ENCODE peak calls at places on chromosomes 12 and 14, in nine cellular contexts. I, D, Y, V, B, Z, W, E and F are unnamed samples.

GRCh38 chr14:104394606-104394910 is 185.0 kb upstream of the C14orf180 start:
- DNase-seq in I (no peak), D (no peak), Y (peak), V (no peak), B (no peak), Z (no peak), W (no peak), E (no peak), F (peak)

GRCh38 chr14:81406863-81407262 is 6.7 kb upstream of the STON2 start:
- DNase-seq in I (no peak), D (peak), Y (no peak), V (no peak), B (no peak), Z (peak), W (peak), E (no peak), F (no peak)

GRCh38 chr12:55929306-55929791 is 1.6 kb upstream of the DGKA start:
- DNase-seq in I (no peak), D (no peak), Y (no peak), V (no peak), B (no peak), Z (no peak), W (peak), E (no peak), F (peak)

GRCh38 chr14:99562848-99563748 is 40.9 kb downstream of the CCDC85C start:
- DNase-seq in I (peak), D (peak), Y (peak), V (peak), B (peak), Z (no peak), W (peak), E (peak), F (no peak)

GRCh38 chr12:67077617-67078016 is 191.5 kb upstream of the CAND1 start:
- DNase-seq in I (no peak), D (peak), Y (no peak), V (no peak), B (no peak), Z (peak), W (no peak), E (no peak), F (no peak)

GRCh38 chr12:105775351-105775750 is 363.4 kb downstream of the NUAK1 start:
- DNase-seq in I (peak), D (peak), Y (no peak), V (no peak), B (no peak), Z (peak), W (no peak), E (no peak), F (no peak)

GRCh38 chr12:3337944-3338343 is 153.1 kb upstream of the PRMT8 start:
- DNase-seq in I (no peak), D (no peak), Y (no peak), V (no peak), B (no peak), Z (no peak), W (no peak), E (no peak), F (no peak)

GRCh38 chr12:50637870-50638481 is 125.9 kb upstream of the ATF1 start:
- DNase-seq in I (peak), D (peak), Y (no peak), V (no peak), B (no peak), Z (peak), W (no peak), E (peak), F (peak)

GRCh38 chr12:39145175-39145999 is 240.0 kb upstream of the CPNE8 start:
- DNase-seq in I (no peak), D (no peak), Y (no peak), V (peak), B (peak), Z (peak), W (no peak), E (peak), F (no peak)

GRCh38 chr12:31324845-31325523 is 966 bp downstream of the SINHCAF start:
- DNase-seq in I (peak), D (peak), Y (peak), V (peak), B (no peak), Z (peak), W (peak), E (peak), F (peak)

GRCh38 chr12:45974171-45974719 is 16.1 kb downstream of the SCAF11 start:
- DNase-seq in I (no peak), D (no peak), Y (no peak), V (no peak), B (no peak), Z (no peak), W (no peak), E (no peak), F (no peak)

GRCh38 chr12:2639020-2639298 is 155.8 kb upstream of the FKBP4 start:
- DNase-seq in I (no peak), D (no peak), Y (no peak), V (no peak), B (no peak), Z (no peak), W (no peak), E (no peak), F (no peak)

GRCh38 chr12:132729541-132730320 is 19.1 kb downstream of the PGAM5 start:
- DNase-seq in I (no peak), D (no peak), Y (no peak), V (peak), B (no peak), Z (no peak), W (no peak), E (no peak), F (no peak)

GRCh38 chr12:50246873-50247612 is 36.3 kb downstream of the LIMA1 start:
- DNase-seq in I (peak), D (peak), Y (peak), V (no peak), B (peak), Z (peak), W (peak), E (no peak), F (peak)

GRCh38 chr14:78104130-78104529 is 66.0 kb upstream of the NRXN3 start:
- DNase-seq in I (no peak), D (no peak), Y (no peak), V (no peak), B (no peak), Z (no peak), W (no peak), E (no peak), F (no peak)

GRCh38 chr12:121123488-121123887 is 9.2 kb upstream of the P2RX7 start:
- DNase-seq in I (no peak), D (no peak), Y (no peak), V (no peak), B (no peak), Z (no peak), W (no peak), E (no peak), F (no peak)

GRCh38 chr14:104659764-104660523 is 29.5 kb upstream of the INF2 start:
- DNase-seq in I (no peak), D (no peak), Y (peak), V (no peak), B (no peak), Z (no peak), W (no peak), E (no peak), F (peak)

GRCh38 chr12:26520154-26520553 is 312.8 kb downstream of the ITPR2 start:
- DNase-seq in I (no peak), D (no peak), Y (no peak), V (no peak), B (no peak), Z (no peak), W (no peak), E (no peak), F (no peak)

GRCh38 chr14:39381366-39381765 is 50.9 kb downstream of the FBXO33 start:
- DNase-seq in I (no peak), D (no peak), Y (no peak), V (no peak), B (peak), Z (no peak), W (no peak), E (no peak), F (no peak)

GRCh38 chr14:49621114-49621881 is 699 bp downstream of the MGAT2 start:
- DNase-seq in I (peak), D (peak), Y (peak), V (peak), B (peak), Z (no peak), W (peak), E (peak), F (peak)

GRCh38 chr14:99910337-99911268 is 117.4 kb downstream of the EML1 start:
- DNase-seq in I (no peak), D (peak), Y (no peak), V (no peak), B (no peak), Z (peak), W (no peak), E (peak), F (no peak)

GRCh38 chr12:5081016-5081415 is 37.3 kb downstream of the KCNA5 start:
- DNase-seq in I (no peak), D (no peak), Y (no peak), V (no peak), B (no peak), Z (no peak), W (no peak), E (peak), F (no peak)

GRCh38 chr12:110005319-110005973 is 6.2 kb downstream of the ANKRD13A start:
- DNase-seq in I (no peak), D (no peak), Y (no peak), V (no peak), B (no peak), Z (no peak), W (no peak), E (no peak), F (no peak)

GRCh38 chr12:118327381-118327780 is 45.3 kb downstream of the TAOK3 start:
- DNase-seq in I (no peak), D (no peak), Y (no peak), V (no peak), B (no peak), Z (no peak), W (no peak), E (no peak), F (no peak)

GRCh38 chr12:63228853-63229252 is 77.9 kb upstream of the AVPR1A start:
- DNase-seq in I (no peak), D (no peak), Y (no peak), V (no peak), B (no peak), Z (no peak), W (no peak), E (no peak), F (no peak)

GRCh38 chr14:34470319-34470718 is 8.3 kb upstream of the SPTSSA start:
- DNase-seq in I (no peak), D (no peak), Y (no peak), V (no peak), B (no peak), Z (no peak), W (no peak), E (no peak), F (no peak)

GRCh38 chr12:115898670-115899069 is 378.8 kb downstream of the MED13L start:
- DNase-seq in I (no peak), D (no peak), Y (no peak), V (no peak), B (no peak), Z (no peak), W (no peak), E (no peak), F (no peak)
- TF ChIP-seq CTCF in I (no peak), D (no peak), Y (no peak), V (no peak), B (no peak), Z (no peak), W (no peak), E (no peak), F (peak)

DNA sequence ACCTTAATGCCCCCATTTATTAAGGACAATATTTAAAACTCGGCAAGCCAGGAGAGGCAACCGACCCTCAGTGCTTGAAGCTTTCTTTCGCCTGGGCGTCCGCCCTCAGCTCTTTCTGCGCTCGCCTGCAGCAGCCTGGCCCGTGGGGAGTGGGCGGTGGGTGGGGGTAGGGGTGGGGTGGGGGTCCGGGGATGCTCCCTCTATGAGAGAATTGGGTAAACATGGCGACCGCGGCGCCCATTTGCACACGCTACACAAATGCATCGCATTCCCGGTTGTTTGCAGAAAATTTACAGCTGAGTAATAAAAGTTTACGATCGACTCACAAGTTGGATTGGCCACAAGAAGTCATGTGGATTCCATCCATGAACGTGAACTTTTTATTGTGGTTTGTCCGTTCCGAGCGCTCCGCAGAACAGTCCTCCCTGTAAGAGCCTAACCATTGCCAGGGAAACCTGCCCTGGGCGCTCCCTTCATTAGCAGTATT is 7.7 kb downstream of the HOXC8 start:
- DNase-seq in I (no peak), D (no peak), Y (no peak), V (no peak), B (no peak), Z (no peak), W (no peak), E (no peak), F (no peak)
- H3K4me3 ChIP-seq in I (no peak), D (no peak), Y (peak), V (no peak), B (peak), Z (no peak), W (peak), E (no peak), F (no peak)

DNA sequence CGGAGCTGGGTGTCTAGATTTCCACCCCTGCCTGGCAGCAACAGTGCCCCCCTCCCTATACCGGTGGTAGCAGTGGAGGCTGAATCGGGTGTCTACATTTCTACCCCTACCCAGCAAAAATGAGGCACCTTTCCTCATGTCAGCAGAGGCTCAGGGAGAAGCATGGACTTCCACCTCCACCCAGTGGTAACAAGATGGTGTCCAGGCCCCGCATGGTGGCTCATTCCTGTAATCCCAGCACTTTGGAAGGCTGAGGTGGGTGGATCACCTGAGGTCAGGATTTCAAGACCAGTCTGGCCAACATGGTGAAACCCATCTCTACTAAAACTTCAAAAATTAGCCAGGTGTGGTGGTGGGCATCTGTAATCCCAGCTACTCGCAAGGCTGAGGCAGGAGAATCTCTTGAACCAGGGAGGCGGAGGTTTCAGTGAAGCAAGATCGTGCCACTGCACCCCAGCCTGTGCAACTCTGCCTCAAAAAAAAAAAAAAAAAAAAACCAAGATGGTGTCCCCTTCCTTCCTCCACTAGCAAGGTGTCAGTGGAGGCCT is 35.5 kb upstream of the OR5AU1 start:
- DNase-seq in I (no peak), D (no peak), Y (no peak), V (no peak), B (no peak), Z (no peak), W (no peak), E (no peak), F (no peak)
- TF ChIP-seq CTCF in I (no peak), D (no peak), Y (no peak), V (no peak), B (no peak), Z (no peak), W (no peak), E (no peak), F (no peak)

DNA sequence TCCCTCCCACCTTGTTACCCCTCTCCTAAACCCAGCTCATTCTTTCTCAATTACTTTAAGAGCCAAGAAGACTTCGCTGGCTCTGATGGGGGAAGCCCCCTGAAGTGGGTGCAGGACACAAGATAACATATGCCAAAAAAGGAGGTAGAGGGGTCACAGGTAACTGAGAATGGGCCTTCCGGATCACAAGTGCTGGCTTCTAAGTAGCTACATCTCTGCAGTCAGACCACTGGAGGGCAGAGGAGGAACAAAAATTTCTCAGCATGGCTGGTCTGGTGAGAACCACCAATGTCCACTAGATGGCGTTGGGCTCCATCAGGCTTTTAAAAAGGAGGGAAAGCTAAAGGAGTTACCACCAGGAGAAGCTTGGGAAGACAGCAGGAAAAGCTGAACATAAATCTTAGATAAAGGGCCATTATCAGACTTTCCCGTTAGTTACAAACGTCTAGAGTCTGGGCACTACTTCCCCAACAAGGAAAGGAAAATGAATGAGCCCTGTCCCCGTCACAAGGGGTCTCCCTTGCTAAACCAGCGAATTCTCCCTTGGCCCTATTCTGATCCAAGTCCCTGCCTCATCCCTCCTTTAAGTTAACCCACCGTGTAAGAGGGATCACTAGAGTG is 11.6 kb upstream of the CDH24 start:
- DNase-seq in I (peak), D (peak), Y (peak), V (no peak), B (peak), Z (peak), W (peak), E (peak), F (no peak)
- H3K4me3 ChIP-seq in I (no peak), D (peak), Y (no peak), V (no peak), B (no peak), Z (no peak), W (no peak), E (peak), F (no peak)

GRCh38 chr14:91313852-91314251 is 69.3 kb upstream of the GPR68 start:
- DNase-seq in I (no peak), D (no peak), Y (no peak), V (no peak), B (no peak), Z (no peak), W (no peak), E (no peak), F (no peak)

GRCh38 chr14:91316761-91317160 is 72.3 kb upstream of the GPR68 start:
- DNase-seq in I (no peak), D (no peak), Y (no peak), V (no peak), B (no peak), Z (no peak), W (no peak), E (no peak), F (no peak)

GRCh38 chr14:91313154-91313850 is 68.8 kb upstream of the GPR68 start:
- DNase-seq in I (no peak), D (no peak), Y (no peak), V (no peak), B (no peak), Z (no peak), W (no peak), E (no peak), F (no peak)

GRCh38 chr14:91317381-91318313 is 73.1 kb upstream of the GPR68 start:
- DNase-seq in I (peak), D (no peak), Y (no peak), V (peak), B (peak), Z (peak), W (peak), E (no peak), F (peak)

GRCh38 chr14:91315844-91316267 is 71.4 kb upstream of the GPR68 start:
- DNase-seq in I (no peak), D (no peak), Y (no peak), V (no peak), B (no peak), Z (no peak), W (no peak), E (no peak), F (peak)
- TF ChIP-seq CTCF in I (no peak), D (no peak), Y (no peak), V (no peak), B (no peak), Z (no peak), W (no peak), E (no peak), F (peak)

GRCh38 chr14:69484444-69485113 is at the start of gene PLEKHD1:
- DNase-seq in I (no peak), D (no peak), Y (no peak), V (peak), B (no peak), Z (peak), W (no peak), E (peak), F (no peak)
- H3K4me3 ChIP-seq in I (no peak), D (peak), Y (peak), V (peak), B (peak), Z (peak), W (peak), E (peak), F (no peak)

GRCh38 chr12:6369916-6370575 is 5.3 kb downstream of the SCNN1A start:
- DNase-seq in I (no peak), D (no peak), Y (no peak), V (peak), B (no peak), Z (no peak), W (no peak), E (no peak), F (no peak)

GRCh38 chr12:6367969-6368892 is 7.1 kb downstream of the SCNN1A start:
- DNase-seq in I (no peak), D (no peak), Y (no peak), V (peak), B (no peak), Z (no peak), W (peak), E (no peak), F (no peak)

GRCh38 chr12:6370576-6370935 is 4.8 kb downstream of the SCNN1A start:
- DNase-seq in I (no peak), D (no peak), Y (no peak), V (no peak), B (no peak), Z (no peak), W (no peak), E (no peak), F (no peak)

GRCh38 chr12:6368906-6369525 is 6.3 kb downstream of the SCNN1A start:
- DNase-seq in I (no peak), D (no peak), Y (no peak), V (peak), B (no peak), Z (no peak), W (no peak), E (no peak), F (no peak)

DNA sequence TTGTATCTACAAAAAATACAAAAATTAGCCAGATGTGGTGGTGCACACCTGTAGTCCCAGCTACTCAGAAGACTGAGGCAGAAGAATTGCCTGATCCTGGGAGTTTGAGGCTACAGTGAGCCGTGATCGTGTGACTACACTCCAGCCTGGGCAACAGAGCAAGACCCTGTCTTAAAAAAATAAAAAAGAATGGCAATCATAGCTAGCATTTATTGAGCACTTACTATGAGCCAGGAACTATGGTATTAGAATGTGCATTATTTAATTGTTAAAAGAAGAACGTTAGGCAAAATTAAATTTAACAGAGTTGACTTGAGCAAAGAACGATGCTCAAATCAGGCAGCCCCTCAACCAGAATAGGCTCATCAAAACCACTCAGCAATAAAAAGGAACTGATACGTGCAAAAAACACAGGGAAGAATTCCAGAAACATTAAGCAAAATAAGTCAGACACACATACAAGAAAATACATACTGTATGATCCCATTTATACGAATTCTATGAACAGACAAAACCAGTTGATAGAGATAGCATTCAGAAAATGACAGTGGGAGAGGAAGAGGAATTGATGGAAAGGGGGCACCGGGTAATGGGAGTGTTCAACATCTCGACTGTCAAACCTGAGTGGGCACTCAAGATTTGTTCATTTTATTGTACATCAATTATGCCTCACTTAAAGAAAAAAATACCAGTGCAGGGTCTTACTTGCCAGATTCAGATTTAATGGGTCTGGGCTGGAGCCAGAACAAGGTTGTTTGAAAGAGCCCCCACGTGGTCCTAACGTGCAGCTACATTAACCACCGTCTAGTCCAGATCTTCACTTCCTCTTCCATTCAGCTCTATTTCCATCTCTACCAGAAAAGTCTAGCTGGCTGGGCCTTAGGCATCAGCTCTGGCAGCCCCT is 8.0 kb downstream of the SCNN1A start:
- DNase-seq in I (peak), D (no peak), Y (no peak), V (peak), B (no peak), Z (no peak), W (no peak), E (no peak), F (no peak)
- TF ChIP-seq CTCF in I (no peak), D (peak), Y (peak), V (peak), B (no peak), Z (peak), W (peak), E (peak), F (peak)